ENCODE peak calls at places on chromosomes 11 and 22, in seven cellular contexts. B, V, D, O, T, U and C are unnamed samples. For H3K4me1 and H3K27me3, the result is how much of the 10 kb centered on the place peaks cover.

GRCh38 chr11:14803846-14804245 is 88.2 kb downstream of the CYP2R1 start:
- DNase-seq in B (no peak), V (no peak), D (no peak), O (no peak), T (no peak), U (no peak), C (no peak)

GRCh38 chr11:43925932-43926505 is 16.4 kb upstream of the C11orf96 start:
- DNase-seq in B (no peak), V (no peak), D (no peak), O (no peak), T (no peak), U (no peak), C (no peak)

GRCh38 chr11:31560842-31561476 is 51.4 kb downstream of the ELP4 start:
- DNase-seq in B (no peak), V (no peak), D (no peak), O (no peak), T (no peak), U (no peak), C (no peak)

GRCh38 chr22:46336119-46337078 is 885 bp downstream of the TRMU start:
- DNase-seq in B (peak), V (peak), D (no peak), O (peak), T (peak), U (no peak), C (peak)

GRCh38 chr11:78961186-78961782 is 386.6 kb upstream of the NARS2 start:
- DNase-seq in B (peak), V (peak), D (no peak), O (peak), T (no peak), U (no peak), C (no peak)

GRCh38 chr11:86519064-86519911 is 144.6 kb downstream of the CCDC81 start:
- DNase-seq in B (no peak), V (no peak), D (no peak), O (no peak), T (no peak), U (no peak), C (no peak)

GRCh38 chr11:125348704-125349635 is 147.1 kb downstream of the FEZ1 start:
- DNase-seq in B (peak), V (peak), D (peak), O (peak), T (peak), U (no peak), C (peak)

GRCh38 chr11:91783173-91783572 is 441.4 kb upstream of the FAT3 start:
- DNase-seq in B (no peak), V (no peak), D (no peak), O (no peak), T (no peak), U (no peak), C (no peak)

GRCh38 chr22:49052023-49052538 is 775.6 kb downstream of the BRD1 start:
- DNase-seq in B (peak), V (peak), D (peak), O (no peak), T (no peak), U (no peak), C (no peak)

GRCh38 chr11:122116591-122116990 is 576 bp upstream of the BLID start:
- DNase-seq in B (no peak), V (no peak), D (no peak), O (no peak), T (no peak), U (no peak), C (no peak)

GRCh38 chr22:39166547-39166946 is 14.1 kb upstream of the CBX7 start:
- DNase-seq in B (no peak), V (no peak), D (no peak), O (no peak), T (no peak), U (no peak), C (no peak)

GRCh38 chr11:116421529-116422185 is 351.1 kb downstream of the BUD13 start:
- DNase-seq in B (no peak), V (no peak), D (no peak), O (no peak), T (no peak), U (no peak), C (no peak)

GRCh38 chr22:23063539-23064380 is 6.6 kb upstream of the GNAZ start:
- DNase-seq in B (peak), V (peak), D (peak), O (no peak), T (peak), U (no peak), C (no peak)

GRCh38 chr11:132349806-132350733 is 979.7 kb downstream of the NTM start:
- DNase-seq in B (no peak), V (no peak), D (no peak), O (no peak), T (no peak), U (no peak), C (no peak)

GRCh38 chr11:85123752-85124231 is 503.4 kb downstream of the DLG2 start:
- DNase-seq in B (no peak), V (no peak), D (no peak), O (no peak), T (no peak), U (no peak), C (no peak)

GRCh38 chr11:32333335-32333991 is 101.9 kb downstream of the WT1 start:
- DNase-seq in B (peak), V (peak), D (peak), O (peak), T (peak), U (no peak), C (no peak)

GRCh38 chr11:111018571-111018970 is 227.0 kb upstream of the POU2AF2 start:
- DNase-seq in B (no peak), V (no peak), D (no peak), O (no peak), T (no peak), U (no peak), C (no peak)

GRCh38 chr11:111422494-111423249 is 43.6 kb upstream of the POU2AF1 start:
- DNase-seq in B (peak), V (peak), D (peak), O (peak), T (peak), U (no peak), C (peak)

GRCh38 chr11:72048718-72049460 is 31.5 kb downstream of the NUMA1 start:
- DNase-seq in B (no peak), V (peak), D (peak), O (no peak), T (no peak), U (no peak), C (no peak)

GRCh38 chr11:121426476-121427454 is 25.3 kb upstream of the SORL1 start:
- DNase-seq in B (peak), V (peak), D (peak), O (peak), T (peak), U (no peak), C (no peak)

GRCh38 chr22:39545310-39546063 is 12.9 kb upstream of the RPS19BP1 start:
- DNase-seq in B (peak), V (peak), D (peak), O (peak), T (no peak), U (no peak), C (no peak)

GRCh38 chr11:5383576-5383975 is at the start of gene OR51M1:
- DNase-seq in B (no peak), V (no peak), D (no peak), O (no peak), T (no peak), U (no peak), C (no peak)

GRCh38 chr22:21446128-21446826 is 20.9 kb upstream of the TMEM191C start:
- DNase-seq in B (no peak), V (peak), D (no peak), O (no peak), T (peak), U (no peak), C (no peak)

GRCh38 chr11:106880121-106880520 is 138.2 kb downstream of the GUCY1A2 start:
- DNase-seq in B (no peak), V (no peak), D (no peak), O (peak), T (no peak), U (no peak), C (no peak)

GRCh38 chr11:78194490-78194889 is 5.8 kb downstream of the USP35 start:
- DNase-seq in B (no peak), V (no peak), D (no peak), O (no peak), T (no peak), U (no peak), C (no peak)

GRCh38 chr11:96260526-96260925 is 82.5 kb downstream of the MAML2 start:
- DNase-seq in B (no peak), V (no peak), D (no peak), O (no peak), T (no peak), U (no peak), C (no peak)

GRCh38 chr11:130689222-130689908 is 226.9 kb downstream of the SNX19 start:
- DNase-seq in B (no peak), V (no peak), D (no peak), O (no peak), T (no peak), U (no peak), C (no peak)

GRCh38 chr11:9815486-9816136 is 151.7 kb downstream of the SWAP70 start:
- DNase-seq in B (no peak), V (no peak), D (no peak), O (no peak), T (no peak), U (no peak), C (no peak)

GRCh38 chr11:37560346-37560745 is 962.3 kb upstream of the RAG2 start:
- DNase-seq in B (no peak), V (no peak), D (no peak), O (no peak), T (no peak), U (no peak), C (no peak)

GRCh38 chr11:8814209-8814922 is 96.6 kb upstream of the AKIP1 start:
- DNase-seq in B (peak), V (no peak), D (no peak), O (no peak), T (no peak), U (no peak), C (peak)

GRCh38 chr22:46453006-46453828 is 84.2 kb downstream of the CELSR1 start:
- DNase-seq in B (no peak), V (peak), D (no peak), O (no peak), T (no peak), U (no peak), C (no peak)

GRCh38 chr11:119496453-119496852 is 73.5 kb upstream of the THY1 start:
- DNase-seq in B (no peak), V (no peak), D (no peak), O (no peak), T (no peak), U (no peak), C (no peak)

GRCh38 chr11:1052133-1053011 is 15.9 kb upstream of the MUC6 start:
- DNase-seq in B (no peak), V (peak), D (no peak), O (no peak), T (peak), U (no peak), C (peak)

GRCh38 chr11:95254139-95254704 is 23.2 kb upstream of the SESN3 start:
- DNase-seq in B (peak), V (peak), D (peak), O (peak), T (peak), U (peak), C (peak)

GRCh38 chr22:28395920-28396447 is 283.7 kb downstream of the TTC28 start:
- DNase-seq in B (no peak), V (no peak), D (no peak), O (no peak), T (no peak), U (no peak), C (no peak)

DNA sequence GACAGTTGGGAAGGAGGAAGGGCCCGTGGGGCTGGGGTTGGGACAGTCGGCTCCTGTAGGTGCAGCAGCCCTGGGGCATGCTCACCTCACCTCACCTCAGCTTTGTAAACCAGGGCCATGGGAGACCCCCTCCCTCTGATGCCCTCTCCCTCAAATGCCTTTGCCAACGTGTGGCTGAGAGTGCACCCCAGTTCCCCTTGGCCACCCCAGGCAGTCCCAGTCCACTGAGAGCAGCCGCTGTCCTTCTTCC is 4.2 kb upstream of the NEAT1 start:
- DNase-seq in B (no peak), V (no peak), D (no peak), O (no peak), T (no peak), U (no peak), C (no peak)
- H3K4me1 ChIP-seq in B (under half), V (under half), D (under half), O (half or more), T (half or more), U (half or more), C (under half)

GRCh38 chr22:24429411-24430365 is 2.3 kb downstream of the ADORA2A start:
- DNase-seq in B (no peak), V (no peak), D (no peak), O (peak), T (peak), U (no peak), C (peak)

GRCh38 chr22:24427500-24428164 is at the start of gene ADORA2A:
- DNase-seq in B (peak), V (no peak), D (no peak), O (peak), T (peak), U (peak), C (no peak)

GRCh38 chr22:24426859-24427499 is 420 bp upstream of the ADORA2A start:
- DNase-seq in B (no peak), V (no peak), D (no peak), O (no peak), T (peak), U (no peak), C (no peak)

GRCh38 chr22:24430431-24431308 is 3.3 kb downstream of the ADORA2A start:
- DNase-seq in B (no peak), V (no peak), D (no peak), O (no peak), T (peak), U (no peak), C (no peak)

DNA sequence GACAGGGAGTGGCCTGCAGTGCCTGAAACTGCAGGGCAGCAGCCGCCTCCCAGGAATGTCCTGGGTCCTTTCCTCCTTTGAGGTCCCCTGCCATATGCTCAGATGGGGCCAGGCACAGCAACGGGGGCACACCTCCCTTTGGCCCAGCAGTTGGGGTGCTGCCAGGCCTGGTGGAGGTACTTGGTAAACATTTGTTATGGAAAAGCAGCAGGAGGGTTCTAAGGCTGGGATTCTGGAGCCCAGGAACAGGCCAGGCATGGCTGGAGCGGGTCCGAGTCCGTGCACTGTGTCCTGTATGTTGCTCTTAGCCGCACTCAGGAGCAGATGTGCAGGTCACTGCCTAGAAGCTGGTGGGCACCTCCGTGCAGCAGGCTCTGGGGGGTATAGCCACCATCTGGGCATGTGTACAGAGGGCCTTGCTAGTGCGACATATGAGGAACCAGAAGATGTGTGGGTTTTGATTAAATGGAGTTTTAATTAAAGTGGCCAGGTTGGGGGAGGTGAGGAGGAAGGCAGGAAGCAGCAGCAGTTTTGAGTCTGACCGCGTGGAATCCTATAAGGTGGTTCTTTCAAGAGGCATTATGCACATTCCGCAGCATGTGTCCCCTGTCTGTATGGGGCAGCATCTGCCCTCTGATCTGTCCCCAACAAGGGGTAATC is 1.5 kb downstream of the ADORA2A start:
- DNase-seq in B (no peak), V (no peak), D (no peak), O (no peak), T (peak), U (no peak), C (no peak)
- H3K27ac ChIP-seq in B (peak), V (no peak), D (no peak), O (peak), T (peak), U (no peak), C (no peak)

DNA sequence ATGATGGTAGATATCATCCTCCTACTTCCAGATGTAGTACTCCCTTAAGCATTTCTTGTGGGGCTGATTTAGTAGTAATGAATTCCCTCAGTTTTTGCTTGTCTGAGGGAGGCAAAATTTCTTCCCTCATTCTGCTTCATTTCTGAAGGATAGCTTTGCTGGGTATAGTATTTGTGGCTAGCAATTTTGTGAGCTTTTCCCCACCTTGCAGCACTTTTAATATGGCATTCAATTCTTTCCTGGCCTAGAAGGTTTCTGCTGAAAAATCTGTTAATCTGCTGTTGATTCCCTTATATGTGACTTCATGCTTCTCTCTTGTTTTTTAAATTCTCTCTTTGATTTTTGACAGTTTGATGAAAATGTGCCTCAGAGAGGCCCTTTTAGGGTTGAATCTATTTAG is 50.4 kb downstream of the KCNQ1OT1 start:
- DNase-seq in B (no peak), V (no peak), D (no peak), O (no peak), T (no peak), U (no peak), C (no peak)
- H3K27me3 ChIP-seq in B (under half), V (under half), D (under half), O (half or more), T (under half), U (under half), C (under half)

DNA sequence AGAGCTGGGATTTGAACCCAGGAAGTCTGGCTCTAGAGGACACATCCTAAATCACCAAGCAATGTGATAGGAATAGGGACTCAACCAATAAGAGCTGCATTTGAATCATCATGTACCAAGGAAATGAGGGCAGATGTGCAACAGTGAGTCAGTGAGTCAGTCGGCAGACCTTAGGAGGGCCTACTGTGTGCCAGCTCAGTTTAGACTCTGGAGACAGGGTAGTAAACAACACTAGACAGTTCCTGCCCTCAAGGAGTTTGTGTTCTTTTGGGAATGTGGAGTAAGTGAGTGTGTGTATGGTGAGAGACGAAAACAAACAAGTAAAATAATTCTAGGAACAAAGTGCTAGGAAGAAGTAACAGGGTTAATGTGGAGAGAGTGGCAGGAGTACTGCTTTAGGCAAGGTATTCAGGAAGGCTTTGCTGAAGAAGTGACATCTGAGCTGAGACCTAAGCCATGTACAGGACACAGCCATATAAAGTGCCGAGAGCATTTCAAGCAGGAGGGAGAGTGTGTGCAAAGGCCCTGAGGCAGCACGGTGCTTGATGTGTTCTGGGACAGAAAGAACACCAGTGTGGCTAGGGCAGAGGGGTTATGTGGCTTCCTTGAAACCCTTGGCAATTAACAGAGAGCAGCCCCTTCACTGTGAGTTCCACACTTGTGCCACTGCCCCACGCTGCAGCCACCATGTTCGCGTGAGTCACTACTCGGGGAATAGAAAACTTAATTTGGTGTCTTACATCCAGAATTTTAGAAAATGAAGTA is 11.4 kb downstream of the IL10RA start:
- DNase-seq in B (no peak), V (no peak), D (no peak), O (no peak), T (no peak), U (no peak), C (no peak)
- H3K4me1 ChIP-seq in B (under half), V (under half), D (under half), O (under half), T (half or more), U (under half), C (under half)